ENCODE peak calls at places on chromosomes 11 and 22, in five cellular contexts. One of them, this sample, is unnamed.

GRCh38 chr11:134402910-134403309 is 9.1 kb downstream of the B3GAT1 start:
- DNase-seq in colonic mucosa: no peak
- DNase-seq in IMR-90: no peak
- DNase-seq in body of pancreas: no peak
- DNase-seq in sigmoid colon: no peak
- DNase-seq in this sample: no peak

GRCh38 chr11:78656984-78657383 is 82.3 kb upstream of the NARS2 start:
- DNase-seq in colonic mucosa: no peak
- DNase-seq in IMR-90: no peak
- DNase-seq in body of pancreas: no peak
- DNase-seq in sigmoid colon: no peak
- DNase-seq in this sample: peak; percentile 26

GRCh38 chr11:121630041-121630440 is 177.3 kb upstream of the SORL1-AS1 start:
- DNase-seq in colonic mucosa: no peak
- DNase-seq in IMR-90: peak; percentile 93
- DNase-seq in body of pancreas: no peak
- DNase-seq in sigmoid colon: no peak
- DNase-seq in this sample: no peak

GRCh38 chr11:71452354-71453020 is 516 bp upstream of the NADSYN1 start:
- DNase-seq in colonic mucosa: peak; percentile 63
- DNase-seq in IMR-90: peak; percentile 35
- DNase-seq in body of pancreas: peak; percentile 65
- DNase-seq in sigmoid colon: peak; percentile 77
- DNase-seq in this sample: peak; percentile 73

GRCh38 chr11:64592656-64593055 is 1.6 kb downstream of the SLC22A12 start:
- DNase-seq in colonic mucosa: no peak
- DNase-seq in IMR-90: no peak
- DNase-seq in body of pancreas: no peak
- DNase-seq in sigmoid colon: no peak
- DNase-seq in this sample: no peak

GRCh38 chr11:114132427-114132826 is 72.9 kb downstream of the ZBTB16 start:
- DNase-seq in colonic mucosa: no peak
- DNase-seq in IMR-90: no peak
- DNase-seq in body of pancreas: no peak
- DNase-seq in sigmoid colon: no peak
- DNase-seq in this sample: no peak

GRCh38 chr11:76841923-76842452 is 18.7 kb upstream of the ACER3 start:
- DNase-seq in colonic mucosa: peak; percentile 13
- DNase-seq in IMR-90: no peak
- DNase-seq in body of pancreas: no peak
- DNase-seq in sigmoid colon: no peak
- DNase-seq in this sample: no peak

GRCh38 chr22:39175127-39176066 is 22.9 kb upstream of the CBX7 start:
- DNase-seq in colonic mucosa: peak; percentile 17
- DNase-seq in IMR-90: no peak
- DNase-seq in body of pancreas: no peak
- DNase-seq in sigmoid colon: no peak
- DNase-seq in this sample: no peak

GRCh38 chr22:24154826-24155225 is 26.5 kb upstream of the SUSD2 start:
- DNase-seq in colonic mucosa: no peak
- DNase-seq in IMR-90: no peak
- DNase-seq in body of pancreas: no peak
- DNase-seq in sigmoid colon: no peak
- DNase-seq in this sample: no peak

GRCh38 chr11:30879322-30880020 is 293.3 kb upstream of the MPPED2 start:
- DNase-seq in colonic mucosa: peak; percentile 20
- DNase-seq in IMR-90: no peak
- DNase-seq in body of pancreas: peak; percentile 21
- DNase-seq in sigmoid colon: no peak
- DNase-seq in this sample: no peak

GRCh38 chr22:28407645-28408044 is 272.0 kb downstream of the TTC28 start:
- DNase-seq in colonic mucosa: no peak
- DNase-seq in IMR-90: no peak
- DNase-seq in body of pancreas: no peak
- DNase-seq in sigmoid colon: no peak
- DNase-seq in this sample: no peak

GRCh38 chr11:86484795-86485166 is 110.1 kb downstream of the CCDC81 start:
- DNase-seq in colonic mucosa: no peak
- DNase-seq in IMR-90: no peak
- DNase-seq in body of pancreas: no peak
- DNase-seq in sigmoid colon: no peak
- DNase-seq in this sample: no peak

GRCh38 chr22:43616645-43617044 is 195.5 kb downstream of the EFCAB6 start:
- DNase-seq in colonic mucosa: peak; percentile 62
- DNase-seq in IMR-90: no peak
- DNase-seq in body of pancreas: peak; percentile 54
- DNase-seq in sigmoid colon: no peak
- DNase-seq in this sample: no peak

GRCh38 chr11:129767827-129768226 is 47.8 kb upstream of the TMEM45B start:
- DNase-seq in colonic mucosa: no peak
- DNase-seq in IMR-90: no peak
- DNase-seq in body of pancreas: no peak
- DNase-seq in sigmoid colon: no peak
- DNase-seq in this sample: no peak

GRCh38 chr11:129768356-129768755 is 47.3 kb upstream of the TMEM45B start:
- DNase-seq in colonic mucosa: no peak
- DNase-seq in IMR-90: no peak
- DNase-seq in body of pancreas: no peak
- DNase-seq in sigmoid colon: no peak
- DNase-seq in this sample: no peak

GRCh38 chr11:129769059-129769458 is 46.6 kb upstream of the TMEM45B start:
- DNase-seq in colonic mucosa: no peak
- DNase-seq in IMR-90: no peak
- DNase-seq in body of pancreas: no peak
- DNase-seq in sigmoid colon: no peak
- DNase-seq in this sample: no peak

GRCh38 chr11:129770993-129771392 is 44.7 kb upstream of the TMEM45B start:
- DNase-seq in colonic mucosa: no peak
- DNase-seq in IMR-90: no peak
- DNase-seq in body of pancreas: no peak
- DNase-seq in sigmoid colon: no peak
- DNase-seq in this sample: no peak

DNA sequence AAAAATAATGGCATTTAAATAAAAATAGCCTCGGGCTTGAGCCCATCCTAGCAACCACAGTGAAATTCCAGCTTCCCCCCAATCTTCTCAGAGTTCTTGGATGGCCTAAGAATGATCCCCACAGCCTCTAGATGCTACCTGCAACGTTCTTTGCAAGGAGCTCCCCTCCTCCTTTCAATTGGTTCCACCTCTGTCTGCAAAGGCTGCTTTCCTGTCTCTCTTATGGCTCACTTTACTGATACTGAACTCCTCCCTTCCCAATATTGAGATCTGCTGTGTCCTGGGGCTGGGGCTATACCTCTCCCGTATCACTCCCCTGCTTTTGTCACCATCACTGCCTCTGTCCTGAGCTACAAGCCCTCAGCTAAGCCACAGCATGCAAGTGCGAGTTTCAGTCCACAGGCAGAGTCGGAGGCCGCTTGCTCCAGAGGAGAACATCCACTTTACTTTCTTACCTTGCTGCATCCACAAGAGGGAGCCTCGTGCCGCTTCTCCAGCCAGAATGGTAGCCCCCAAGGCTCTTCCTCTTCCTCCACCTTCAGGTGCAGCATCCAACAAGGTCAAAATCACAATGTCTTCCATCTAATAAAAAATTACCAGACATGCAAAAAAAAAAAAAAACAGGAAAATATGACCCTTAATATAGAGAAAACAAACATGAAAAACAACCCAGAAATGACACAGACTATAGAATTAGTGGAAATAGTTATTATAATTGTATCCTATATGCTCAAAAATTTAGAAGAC is 48.6 kb upstream of the TMEM45B start:
- DNase-seq in colonic mucosa: peak; percentile 44
- DNase-seq in IMR-90: peak; percentile 23
- DNase-seq in body of pancreas: peak; percentile 27
- DNase-seq in sigmoid colon: no peak
- DNase-seq in this sample: no peak
- TF ChIP-seq CTCF in colonic mucosa: peak; percentile 37
- TF ChIP-seq CTCF in IMR-90: peak; percentile 49
- TF ChIP-seq CTCF in body of pancreas: peak; percentile 21
- TF ChIP-seq CTCF in sigmoid colon: no peak
- TF ChIP-seq CTCF in this sample: peak; percentile 13

DNA sequence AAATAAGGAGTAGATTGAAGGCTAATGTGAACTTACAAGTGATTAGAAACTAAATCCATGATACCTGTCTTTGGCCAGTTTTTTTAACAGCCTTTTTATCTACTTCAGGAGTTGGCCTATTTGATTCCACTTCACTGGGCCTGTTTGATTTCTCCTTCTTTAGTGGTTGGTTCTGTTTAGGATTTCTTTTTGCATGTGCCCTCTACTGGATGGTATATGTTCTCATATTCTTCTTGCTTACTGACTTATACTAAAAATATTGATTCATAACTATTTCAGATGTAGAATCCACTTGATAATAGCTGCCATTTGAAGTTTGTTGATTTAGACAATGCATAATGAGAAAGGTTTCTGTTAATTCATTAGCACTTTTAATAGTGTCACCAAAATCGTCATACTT is 53.9 kb downstream of the USP47 start:
- DNase-seq in colonic mucosa: no peak
- DNase-seq in IMR-90: peak; percentile 10
- DNase-seq in body of pancreas: no peak
- DNase-seq in sigmoid colon: no peak
- DNase-seq in this sample: no peak
- H3K36me3 ChIP-seq in colonic mucosa: no peaks in the 10 kb centered on the region
- H3K36me3 ChIP-seq in IMR-90: peaks cover 12% of the 10 kb centered on the region
- H3K36me3 ChIP-seq in body of pancreas: peaks cover 6% of the 10 kb centered on the region
- H3K36me3 ChIP-seq in sigmoid colon: no peaks in the 10 kb centered on the region
- H3K36me3 ChIP-seq in this sample: peaks cover 23% of the 10 kb centered on the region

GRCh38 chr11:34219862-34220490 is 114.5 kb downstream of the NAT10 start:
- DNase-seq in colonic mucosa: no peak
- DNase-seq in IMR-90: no peak
- DNase-seq in body of pancreas: no peak
- DNase-seq in sigmoid colon: peak; percentile 70
- DNase-seq in this sample: peak; percentile 78
- H3K27ac ChIP-seq in colonic mucosa: no peak overlapping the region
- H3K27ac ChIP-seq in IMR-90: no peak overlapping the region
- H3K27ac ChIP-seq in body of pancreas: no peak overlapping the region
- H3K27ac ChIP-seq in sigmoid colon: no peak overlapping the region
- H3K27ac ChIP-seq in this sample: no peak overlapping the region

DNA sequence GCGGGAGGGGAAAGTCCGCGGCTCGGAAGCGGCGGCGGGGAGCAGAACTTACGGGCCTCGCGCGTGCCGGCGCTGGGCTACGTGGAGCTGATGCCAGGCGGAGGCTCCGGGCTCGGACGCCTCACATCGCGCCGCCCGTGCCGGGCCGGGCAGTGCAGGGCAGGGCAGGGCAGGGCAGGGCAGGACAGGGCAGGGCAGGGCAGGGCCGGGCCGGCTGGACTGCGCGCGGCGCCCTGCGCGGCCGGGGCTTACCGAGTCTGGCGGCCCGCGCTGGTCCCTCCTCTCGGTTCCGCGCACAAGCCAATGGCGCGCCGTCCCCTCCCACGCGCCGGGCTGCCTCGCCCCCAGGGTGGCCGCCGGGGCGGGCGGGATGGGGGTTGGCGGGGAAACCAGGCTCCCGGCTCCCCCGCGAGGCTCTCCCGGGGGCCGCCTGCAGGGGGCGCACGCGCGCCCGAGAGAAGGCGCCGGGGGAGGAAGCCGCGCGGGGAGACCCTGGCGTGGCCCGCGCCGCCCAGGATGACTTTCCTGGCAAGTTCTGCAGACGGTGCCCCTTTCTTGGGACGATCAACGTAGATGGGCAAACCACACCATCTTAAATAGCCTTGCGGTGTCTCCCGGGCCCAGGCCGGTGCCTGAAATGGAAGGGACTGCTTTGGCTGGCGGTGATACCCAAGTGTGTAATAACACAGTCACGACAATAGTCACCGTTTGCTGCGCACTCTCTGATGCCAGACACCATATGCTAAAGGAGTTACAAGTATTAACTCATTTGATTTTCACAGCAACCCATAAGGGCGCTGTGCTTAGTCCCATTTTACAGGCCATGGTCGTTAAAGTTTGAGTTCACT is at the start of gene TP53I11:
- DNase-seq in colonic mucosa: peak; percentile 89
- DNase-seq in IMR-90: peak; percentile 60
- DNase-seq in body of pancreas: peak; percentile 85
- DNase-seq in sigmoid colon: peak; percentile 88
- DNase-seq in this sample: peak; percentile 85
- TF ChIP-seq CTCF in colonic mucosa: peak; percentile 79
- TF ChIP-seq CTCF in IMR-90: peak; percentile 60
- TF ChIP-seq CTCF in body of pancreas: peak; percentile 58
- TF ChIP-seq CTCF in sigmoid colon: no peak
- TF ChIP-seq CTCF in this sample: peak; percentile 88

GRCh38 chr11:92159931-92160330 is 64.7 kb upstream of the FAT3 start:
- DNase-seq in colonic mucosa: no peak
- DNase-seq in IMR-90: no peak
- DNase-seq in body of pancreas: no peak
- DNase-seq in sigmoid colon: no peak
- DNase-seq in this sample: no peak
- H3K36me3 ChIP-seq in colonic mucosa: no peaks in the 10 kb centered on the region
- H3K36me3 ChIP-seq in IMR-90: no peaks in the 10 kb centered on the region
- H3K36me3 ChIP-seq in body of pancreas: no peaks in the 10 kb centered on the region
- H3K36me3 ChIP-seq in sigmoid colon: no peaks in the 10 kb centered on the region
- H3K36me3 ChIP-seq in this sample: no peaks in the 10 kb centered on the region

GRCh38 chr11:35676611-35676965 is 14.0 kb downstream of the TRIM44 start:
- DNase-seq in colonic mucosa: no peak
- DNase-seq in IMR-90: no peak
- DNase-seq in body of pancreas: no peak
- DNase-seq in sigmoid colon: no peak
- DNase-seq in this sample: no peak
- H3K27ac ChIP-seq in colonic mucosa: no peak overlapping the region
- H3K27ac ChIP-seq in IMR-90: no peak overlapping the region
- H3K27ac ChIP-seq in body of pancreas: no peak overlapping the region
- H3K27ac ChIP-seq in sigmoid colon: no peak overlapping the region
- H3K27ac ChIP-seq in this sample: peak overlapping the region; percentile 19

GRCh38 chr22:25407859-25408229 is 156.6 kb upstream of the GRK3 start:
- DNase-seq in colonic mucosa: no peak
- DNase-seq in IMR-90: no peak
- DNase-seq in body of pancreas: no peak
- DNase-seq in sigmoid colon: no peak
- DNase-seq in this sample: no peak
- TF ChIP-seq CTCF in colonic mucosa: no peak
- TF ChIP-seq CTCF in IMR-90: no peak
- TF ChIP-seq CTCF in body of pancreas: no peak
- TF ChIP-seq CTCF in sigmoid colon: no peak
- TF ChIP-seq CTCF in this sample: no peak

DNA sequence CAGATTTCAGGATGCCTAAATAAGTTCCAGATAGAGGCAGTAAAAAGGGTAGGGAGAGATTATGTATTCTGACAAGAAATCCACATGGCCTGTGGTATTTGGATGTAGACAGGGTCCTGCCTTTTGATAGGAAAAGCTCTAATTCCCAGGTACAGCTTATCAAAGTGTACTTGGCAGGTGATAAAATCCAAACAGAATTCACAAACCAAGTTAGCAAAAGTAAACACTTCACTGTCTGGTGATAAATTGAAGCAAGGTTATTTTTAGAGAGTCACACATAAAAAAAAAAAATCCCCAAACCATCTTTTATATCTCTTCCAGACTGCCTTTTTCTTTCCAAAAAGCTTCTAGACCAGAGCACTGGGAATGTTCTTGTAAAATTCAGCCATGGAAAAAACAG is 5.7 kb downstream of the CBLIF start:
- DNase-seq in colonic mucosa: no peak
- DNase-seq in IMR-90: no peak
- DNase-seq in body of pancreas: no peak
- DNase-seq in sigmoid colon: no peak
- DNase-seq in this sample: no peak
- H3K36me3 ChIP-seq in colonic mucosa: no peaks in the 10 kb centered on the region
- H3K36me3 ChIP-seq in IMR-90: no peaks in the 10 kb centered on the region
- H3K36me3 ChIP-seq in body of pancreas: no peaks in the 10 kb centered on the region
- H3K36me3 ChIP-seq in sigmoid colon: no peaks in the 10 kb centered on the region
- H3K36me3 ChIP-seq in this sample: no peaks in the 10 kb centered on the region